ENCODE peak calls at places on chromosomes 6 and 20, in six cellular contexts. J is GM12878, E is H1, K is HepG2, I is GM12892, G is K562. D is an unnamed sample.

GRCh38 chr6:132100388-132100990 is 149.3 kb upstream of the CCN2 start:
- DNase-seq in J (no peak), E (no peak), K (no peak), I (no peak), G (no peak), D (no peak)

GRCh38 chr6:1672379-1672778 is 62.7 kb downstream of the FOXC1 start:
- DNase-seq in J (no peak), E (no peak), K (no peak), I (no peak), G (no peak), D (no peak)

GRCh38 chr6:403659-404655 is 12.4 kb downstream of the IRF4 start:
- DNase-seq in J (no peak), E (no peak), K (no peak), I (no peak), G (no peak), D (no peak)

GRCh38 chr20:4130404-4131189 is 115.2 kb upstream of the RNF24 start:
- DNase-seq in J (no peak), E (no peak), K (no peak), I (no peak), G (peak), D (no peak)

GRCh38 chr6:69865126-69865525 is 1.2 kb upstream of the COL19A1 start:
- DNase-seq in J (no peak), E (no peak), K (no peak), I (no peak), G (no peak), D (no peak)

GRCh38 chr20:58020656-58021454 is 207.6 kb downstream of the ANKRD60 start:
- DNase-seq in J (no peak), E (no peak), K (no peak), I (no peak), G (no peak), D (no peak)

GRCh38 chr6:168221000-168221399 is 98.6 kb downstream of the DACT2 start:
- DNase-seq in J (no peak), E (no peak), K (no peak), I (no peak), G (no peak), D (no peak)

GRCh38 chr6:113634352-113635163 is 222.6 kb upstream of the MARCKS start:
- DNase-seq in J (peak), E (no peak), K (no peak), I (no peak), G (no peak), D (no peak)

GRCh38 chr20:11777387-11777786 is 140.3 kb upstream of the BTBD3 start:
- DNase-seq in J (no peak), E (no peak), K (no peak), I (no peak), G (no peak), D (no peak)

GRCh38 chr6:55963301-55963700 is 87.9 kb upstream of the BMP5 start:
- DNase-seq in J (no peak), E (no peak), K (peak), I (no peak), G (no peak), D (no peak)

GRCh38 chr20:45798935-45799642 is 7.3 kb downstream of the DNTTIP1 start:
- DNase-seq in J (no peak), E (peak), K (peak), I (peak), G (peak), D (peak)

GRCh38 chr6:103870970-103871369 is 988.7 kb downstream of the HACE1 start:
- DNase-seq in J (no peak), E (no peak), K (no peak), I (no peak), G (no peak), D (no peak)

GRCh38 chr20:44858959-44859358 is 26.5 kb upstream of the YWHAB start:
- DNase-seq in J (no peak), E (peak), K (no peak), I (no peak), G (peak), D (no peak)

GRCh38 chr6:43743682-43744381 is 26.2 kb upstream of the VEGFA start:
- DNase-seq in J (no peak), E (peak), K (peak), I (no peak), G (no peak), D (no peak)

GRCh38 chr6:155936551-155936950 is 480.9 kb upstream of the NOX3 start:
- DNase-seq in J (no peak), E (no peak), K (no peak), I (no peak), G (no peak), D (no peak)

GRCh38 chr20:32858873-32859372 is at the start of gene EFCAB8:
- DNase-seq in J (no peak), E (no peak), K (no peak), I (no peak), G (peak), D (no peak)

GRCh38 chr20:31406115-31406514 is at the start of gene DEFB121:
- DNase-seq in J (no peak), E (no peak), K (no peak), I (no peak), G (no peak), D (no peak)

DNA sequence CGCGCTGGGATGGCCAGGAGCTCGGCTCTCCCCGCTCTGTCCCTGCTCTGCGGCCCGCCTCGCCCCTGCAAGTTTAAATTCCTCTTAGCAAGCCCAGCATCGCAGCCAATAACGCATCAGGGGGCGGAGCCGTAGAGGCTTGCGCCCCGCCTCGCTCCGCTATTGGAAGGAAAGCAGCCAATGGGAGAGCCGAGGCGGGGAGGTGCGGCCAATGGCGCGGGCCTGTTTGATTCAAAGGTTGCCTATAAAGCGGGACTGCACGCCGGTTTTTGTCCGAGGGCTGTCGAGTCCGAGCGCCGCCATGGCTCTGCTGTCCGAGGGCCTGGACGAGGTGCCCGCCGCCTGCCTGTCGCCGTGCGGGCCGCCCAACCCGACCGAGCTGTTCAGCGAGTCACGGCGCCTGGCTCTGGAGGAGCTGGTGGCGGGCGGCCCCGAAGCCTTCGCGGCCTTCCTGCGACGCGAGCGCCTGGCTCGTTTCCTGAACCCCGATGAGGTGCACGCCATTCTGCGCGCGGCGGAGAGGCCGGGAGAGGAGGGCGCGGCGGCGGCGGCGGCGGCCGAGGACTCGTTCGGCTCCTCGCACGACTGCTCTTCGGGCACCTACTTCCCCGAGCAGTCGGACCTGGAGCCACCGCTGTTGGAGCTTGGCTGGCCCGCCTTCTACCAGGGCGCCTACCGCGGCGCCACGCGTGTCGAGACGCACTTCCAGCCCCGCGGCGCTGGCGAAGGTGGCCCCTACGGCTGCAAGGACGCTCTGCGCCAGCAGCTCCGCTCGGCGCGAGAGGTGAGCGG is at the start of gene FAM83D:
- DNase-seq in J (peak), E (peak), K (peak), I (peak), G (peak), D (peak)
- TF ChIP-seq POLR2A in J (peak), E (peak), K (peak), I (peak), G (peak), D (peak)

GRCh38 chr6:72617721-72618120 is 4.1 kb upstream of the KCNQ5 start:
- DNase-seq in J (no peak), E (no peak), K (no peak), I (no peak), G (no peak), D (no peak)

GRCh38 chr6:72620866-72621242 is 1.0 kb upstream of the KCNQ5 start:
- DNase-seq in J (no peak), E (peak), K (no peak), I (no peak), G (no peak), D (no peak)

GRCh38 chr6:72622094-72622540 is 253 bp downstream of the KCNQ5 start:
- DNase-seq in J (no peak), E (peak), K (no peak), I (peak), G (peak), D (no peak)

GRCh38 chr6:72621243-72622093 is at the start of gene KCNQ5:
- DNase-seq in J (no peak), E (peak), K (no peak), I (no peak), G (peak), D (no peak)

DNA sequence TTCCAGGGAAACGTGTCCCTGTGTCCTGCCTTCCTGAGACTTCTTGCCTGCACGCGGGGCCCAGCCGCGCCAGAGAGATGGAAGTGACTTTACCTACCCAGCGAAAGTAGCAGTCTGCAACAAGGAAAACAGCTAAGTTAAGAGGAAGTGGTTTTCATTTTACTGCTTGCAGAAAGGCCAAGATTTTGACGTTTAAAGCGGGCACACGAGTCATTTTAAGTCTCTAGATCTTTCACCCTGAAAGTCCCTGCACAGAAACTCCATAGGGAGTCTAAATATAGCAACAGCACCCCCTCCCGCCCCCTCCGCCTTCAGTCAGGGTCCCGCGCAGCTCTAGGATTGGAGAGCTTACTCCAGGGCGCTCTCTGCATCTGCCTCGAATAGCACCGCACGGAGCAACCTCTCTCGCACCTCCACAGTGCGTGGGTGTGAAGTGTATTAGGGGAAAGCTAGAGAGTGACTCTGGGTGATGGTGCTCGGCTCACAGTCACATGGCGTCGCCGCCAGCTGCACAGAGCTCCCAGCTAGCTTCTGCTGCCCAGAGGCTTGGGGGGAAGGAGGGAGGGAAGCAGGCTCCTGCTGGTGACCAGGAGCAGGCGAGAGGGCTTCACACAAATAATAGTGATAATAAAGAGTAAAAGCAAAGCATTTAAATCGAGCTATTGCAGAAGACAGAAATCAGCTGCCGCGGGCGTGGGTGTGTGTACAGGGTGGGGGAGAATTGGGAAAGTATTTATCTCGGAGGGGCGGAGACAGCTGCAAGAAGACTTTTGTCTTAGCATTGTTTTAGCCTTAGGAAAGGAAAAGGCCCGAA is 1.8 kb upstream of the KCNQ5 start:
- DNase-seq in J (peak), E (peak), K (no peak), I (peak), G (peak), D (peak)
- TF ChIP-seq TAF1 in J (no peak), E (no peak), K (no peak), I (no peak), G (peak), D (no peak)

GRCh38 chr20:63738687-63739128 is 868 bp upstream of the SLC2A4RG start:
- DNase-seq in J (no peak), E (peak), K (peak), I (no peak), G (peak), D (no peak)
- TF ChIP-seq POLR2A in J (no peak), E (no peak), K (no peak), I (no peak), G (no peak), D (no peak)

GRCh38 chr20:57020364-57020763 is 246.1 kb downstream of the BMP7 start:
- DNase-seq in J (no peak), E (no peak), K (no peak), I (no peak), G (no peak), D (no peak)
- TF ChIP-seq TAF1 in J (no peak), E (no peak), K (no peak), I (no peak), G (no peak), D (no peak)

GRCh38 chr20:50726955-50727791 is 4.2 kb upstream of the PARD6B start:
- DNase-seq in J (no peak), E (no peak), K (no peak), I (no peak), G (no peak), D (no peak)

GRCh38 chr20:50728486-50728980 is 2.8 kb upstream of the PARD6B start:
- DNase-seq in J (no peak), E (no peak), K (peak), I (no peak), G (no peak), D (no peak)

GRCh38 chr20:50728981-50729874 is 2.2 kb upstream of the PARD6B start:
- DNase-seq in J (no peak), E (peak), K (peak), I (no peak), G (no peak), D (no peak)

GRCh38 chr20:50729925-50730764 is 1.2 kb upstream of the PARD6B start:
- DNase-seq in J (no peak), E (no peak), K (peak), I (no peak), G (peak), D (no peak)

GRCh38 chr20:50727792-50728485 is 3.4 kb upstream of the PARD6B start:
- DNase-seq in J (no peak), E (no peak), K (peak), I (no peak), G (no peak), D (no peak)
- TF ChIP-seq POLR2A in J (no peak), E (no peak), K (no peak), I (no peak), G (no peak), D (no peak)